ENCODE peak calls at places on chromosomes 6 and 20, in five cellular contexts. A is GM23338, Y is PC-9, H is MM.1S, T is hepatocyte. I is an unnamed sample.

GRCh38 chr6:90375681-90376439 is 79.2 kb upstream of the BACH2 start:
- DNase-seq in A (no peak), Y (no peak), H (no peak), T (no peak), I (no peak)

GRCh38 chr6:51654647-51655046 is 432.8 kb downstream of the PKHD1 start:
- DNase-seq in A (no peak), Y (no peak), H (no peak), T (no peak), I (no peak)

GRCh38 chr6:158939255-158940170 is 60.5 kb downstream of the RSPH3 start:
- DNase-seq in A (peak; percentile 65), Y (no peak), H (no peak), T (peak; percentile 22), I (no peak)

GRCh38 chr6:87731818-87732661 is 30.0 kb upstream of the AKIRIN2 start:
- DNase-seq in A (peak; percentile 9), Y (peak; percentile 94), H (no peak), T (peak; percentile 73), I (peak; percentile 52)

GRCh38 chr20:24638546-24639166 is 169.2 kb downstream of the SYNDIG1 start:
- DNase-seq in A (no peak), Y (no peak), H (no peak), T (peak; percentile 16), I (no peak)

GRCh38 chr6:129890164-129890563 is 29.0 kb upstream of the TMEM244 start:
- DNase-seq in A (no peak), Y (no peak), H (no peak), T (no peak), I (no peak)

GRCh38 chr6:143605894-143606293 is 71.9 kb upstream of the PHACTR2 start:
- DNase-seq in A (no peak), Y (no peak), H (no peak), T (no peak), I (no peak)

GRCh38 chr20:18514127-18514526 is 6.4 kb downstream of the SEC23B start:
- DNase-seq in A (no peak), Y (no peak), H (no peak), T (no peak), I (no peak)

GRCh38 chr6:150636808-150637207 is 37.1 kb downstream of the PLEKHG1 start:
- DNase-seq in A (no peak), Y (no peak), H (no peak), T (no peak), I (no peak)

GRCh38 chr6:53239526-53239925 is 90.9 kb upstream of the GCM1 start:
- DNase-seq in A (no peak), Y (no peak), H (no peak), T (no peak), I (no peak)
- H3K27ac ChIP-seq in A (no peak overlapping the region), Y (no peak overlapping the region), H (no peak overlapping the region), T (no peak overlapping the region), I (no peak overlapping the region)

DNA sequence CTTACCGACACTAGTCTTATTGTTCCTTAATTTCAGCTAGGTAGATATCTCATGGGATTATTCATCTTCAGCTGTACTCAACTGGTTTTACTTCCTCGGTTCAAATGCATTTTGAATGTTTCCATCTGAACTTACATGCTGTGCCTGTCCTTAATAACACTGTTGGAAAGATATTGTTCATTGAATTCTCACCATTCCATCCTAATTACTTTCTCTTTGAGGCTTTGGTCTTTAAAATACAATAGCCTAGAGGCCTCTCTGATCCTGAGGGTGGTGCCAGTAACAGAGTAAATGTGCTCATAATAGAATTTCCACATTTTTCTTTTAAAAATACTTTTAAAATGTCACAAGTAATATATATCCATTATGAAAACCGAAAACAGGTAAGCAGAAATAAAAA is 54.0 kb downstream of the IL20RA start:
- DNase-seq in A (peak; percentile 39), Y (no peak), H (no peak), T (no peak), I (no peak)
- H3K4me3 ChIP-seq in A (peak overlapping the region; percentile 81), Y (no peak overlapping the region), H (no peak overlapping the region), T (no peak overlapping the region), I (no peak overlapping the region)

DNA sequence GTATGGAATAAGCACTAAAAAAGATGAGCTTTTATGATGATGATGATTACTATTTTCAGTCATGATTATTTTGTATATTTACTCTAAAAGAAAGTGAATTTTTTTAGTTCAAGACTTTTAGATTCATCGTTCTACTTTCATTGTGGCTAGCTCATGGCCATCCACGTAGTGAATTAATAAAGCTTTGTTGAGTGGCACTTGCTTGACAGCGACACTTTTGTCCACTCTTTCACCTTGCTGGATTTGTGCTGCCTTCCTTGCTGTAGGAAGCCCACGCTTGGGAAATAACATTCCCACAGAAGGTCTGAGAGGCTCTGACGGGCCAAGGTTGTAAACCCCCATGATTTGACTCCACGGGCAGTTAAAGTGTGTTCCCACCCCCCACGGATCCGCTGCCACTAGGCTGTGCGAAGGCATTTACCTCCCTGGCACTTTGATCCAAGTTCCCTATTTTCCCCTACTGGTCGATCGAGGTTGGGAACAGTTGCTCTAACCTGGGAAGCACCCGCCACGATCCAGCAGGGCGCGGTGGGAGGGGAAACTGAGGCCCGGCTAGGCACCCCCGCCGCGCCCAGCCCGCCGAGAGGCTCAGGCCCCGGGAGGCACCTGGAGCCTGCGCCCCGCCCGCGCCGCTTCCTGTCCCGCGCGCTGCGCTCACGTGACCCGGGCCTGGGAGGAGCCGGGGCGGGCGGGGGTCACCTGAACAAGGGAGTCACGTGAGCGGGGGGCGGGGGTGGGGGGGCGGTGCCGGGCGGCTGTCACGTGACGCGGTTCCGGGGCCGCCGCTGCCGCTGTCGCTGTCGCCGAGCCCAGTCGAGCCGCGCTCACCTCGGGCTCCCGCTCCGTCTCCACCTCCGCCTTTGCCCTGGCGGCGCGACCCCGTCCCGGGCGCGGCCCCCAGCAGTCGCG is at the start of gene IGF2R:
- DNase-seq in A (peak; percentile 96), Y (peak; percentile 60), H (peak; percentile 89), T (peak; percentile 99), I (peak; percentile 92)
- H3K4me1 ChIP-seq in A (peaks cover 31% of the 10 kb centered on the region), Y (peaks cover 21% of the 10 kb centered on the region), H (peaks cover 14% of the 10 kb centered on the region), T (peaks cover 38% of the 10 kb centered on the region), I (peaks cover 43% of the 10 kb centered on the region)

GRCh38 chr6:31575335-31575901 is at the start of gene TNF:
- DNase-seq in A (no peak), Y (no peak), H (no peak), T (no peak), I (peak; percentile 74)

GRCh38 chr6:31574106-31575061 is 981 bp upstream of the TNF start:
- DNase-seq in A (no peak), Y (no peak), H (no peak), T (no peak), I (no peak)

GRCh38 chr6:31576897-31577341 is 1.6 kb downstream of the TNF start:
- DNase-seq in A (no peak), Y (no peak), H (no peak), T (no peak), I (peak; percentile 49)

GRCh38 chr6:31578058-31578457 is 2.7 kb downstream of the TNF start:
- DNase-seq in A (no peak), Y (no peak), H (no peak), T (no peak), I (no peak)

GRCh38 chr6:31575952-31576684 is 753 bp downstream of the TNF start:
- DNase-seq in A (no peak), Y (no peak), H (no peak), T (no peak), I (no peak)
- H3K27ac ChIP-seq in A (no peak overlapping the region), Y (no peak overlapping the region), H (no peak overlapping the region), T (no peak overlapping the region), I (peak overlapping the region; percentile 83)

GRCh38 chr6:44002071-44002590 is 125.1 kb downstream of the MRPL14 start:
- DNase-seq in A (peak; percentile 89), Y (peak; percentile 69), H (no peak), T (peak; percentile 26), I (no peak)
- H3K4me3 ChIP-seq in A (peak overlapping the region; percentile 74), Y (peak overlapping the region; percentile 68), H (no peak overlapping the region), T (peak overlapping the region; percentile 33), I (no peak overlapping the region)

GRCh38 chr6:170132561-170132991 is 158.3 kb downstream of the DLL1 start:
- DNase-seq in A (no peak), Y (no peak), H (no peak), T (no peak), I (no peak)
- H3K4me1 ChIP-seq in A (no peaks in the 10 kb centered on the region), Y (no peaks in the 10 kb centered on the region), H (no peaks in the 10 kb centered on the region), T (no peaks in the 10 kb centered on the region), I (no peaks in the 10 kb centered on the region)

GRCh38 chr20:35458388-35458787 is 3.0 kb downstream of the CEP250 start:
- DNase-seq in A (no peak), Y (no peak), H (no peak), T (no peak), I (no peak)

GRCh38 chr20:35451295-35451694 is 4.1 kb upstream of the CEP250 start:
- DNase-seq in A (no peak), Y (no peak), H (no peak), T (no peak), I (no peak)

GRCh38 chr20:35454881-35455609 is at the start of gene CEP250:
- DNase-seq in A (peak; percentile 98), Y (peak; percentile 87), H (peak; percentile 97), T (peak; percentile 98), I (peak; percentile 96)

GRCh38 chr20:35448788-35449373 is 6.5 kb upstream of the CEP250 start:
- DNase-seq in A (no peak), Y (no peak), H (no peak), T (no peak), I (no peak)

DNA sequence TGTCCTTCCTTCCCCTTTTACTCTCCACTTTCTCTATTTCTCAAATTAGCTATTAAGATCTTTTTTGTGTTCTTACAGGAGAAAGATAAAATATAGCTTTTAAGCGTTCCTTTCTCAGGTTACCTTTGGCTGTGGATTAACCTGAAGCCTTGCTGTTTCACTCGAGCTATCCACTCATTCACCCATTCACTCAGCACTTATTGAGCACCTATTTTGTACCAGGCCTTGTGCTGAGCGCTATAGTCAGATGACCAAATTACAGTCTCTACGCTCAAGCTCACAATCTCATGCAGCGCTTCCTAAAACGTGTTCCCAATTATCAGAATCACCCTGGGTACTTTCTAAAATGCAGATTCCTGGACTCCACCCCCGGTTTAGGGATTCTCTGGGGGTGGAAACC is 1.8 kb upstream of the CEP250 start:
- DNase-seq in A (no peak), Y (no peak), H (no peak), T (no peak), I (no peak)
- H3K27ac ChIP-seq in A (peak overlapping the region; percentile 100), Y (peak overlapping the region; percentile 88), H (no peak overlapping the region), T (peak overlapping the region; percentile 98), I (no peak overlapping the region)

GRCh38 chr6:162854734-162855191 is 127.0 kb downstream of the PACRG start:
- DNase-seq in A (no peak), Y (no peak), H (no peak), T (no peak), I (no peak)
- H3K4me3 ChIP-seq in A (no peak overlapping the region), Y (no peak overlapping the region), H (no peak overlapping the region), T (no peak overlapping the region), I (no peak overlapping the region)